ENCODE peak calls at places on chromosomes 16 and 17, in nine cellular contexts. One of them, this sample, is unnamed.
A peak's percentile ranks its signal among the peaks of the same experiment; 100 is the strongest.

GRCh38 chr17:81706757-81707624 is 3.8 kb downstream of the MRPL12 start:
- DNase-seq in myocyte: no peak
- DNase-seq in NCI-H460: no peak
- DNase-seq in lung: no peak
- DNase-seq in HEK293T: no peak
- DNase-seq in RWPE1: no peak
- DNase-seq in NCI-H2081: no peak
- DNase-seq in right cardiac atrium: peak; percentile 47
- DNase-seq in AG04450: no peak
- DNase-seq in this sample: no peak

GRCh38 chr17:43213545-43213944 is 1.9 kb downstream of the TMEM106A start:
- DNase-seq in myocyte: no peak
- DNase-seq in NCI-H460: no peak
- DNase-seq in lung: no peak
- DNase-seq in HEK293T: no peak
- DNase-seq in RWPE1: no peak
- DNase-seq in NCI-H2081: no peak
- DNase-seq in right cardiac atrium: no peak
- DNase-seq in AG04450: no peak
- DNase-seq in this sample: no peak

GRCh38 chr16:4749700-4750257 is 15.4 kb downstream of the DNAAF8 start:
- DNase-seq in myocyte: no peak
- DNase-seq in NCI-H460: no peak
- DNase-seq in lung: no peak
- DNase-seq in HEK293T: no peak
- DNase-seq in RWPE1: no peak
- DNase-seq in NCI-H2081: no peak
- DNase-seq in right cardiac atrium: peak; percentile 6
- DNase-seq in AG04450: no peak
- DNase-seq in this sample: no peak

GRCh38 chr17:75652341-75652740 is 14.6 kb downstream of the RECQL5 start:
- DNase-seq in myocyte: no peak
- DNase-seq in NCI-H460: no peak
- DNase-seq in lung: no peak
- DNase-seq in HEK293T: no peak
- DNase-seq in RWPE1: no peak
- DNase-seq in NCI-H2081: no peak
- DNase-seq in right cardiac atrium: no peak
- DNase-seq in AG04450: no peak
- DNase-seq in this sample: no peak

GRCh38 chr17:78147315-78147998 is 1.3 kb downstream of the C17orf99 start:
- DNase-seq in myocyte: no peak
- DNase-seq in NCI-H460: no peak
- DNase-seq in lung: peak; percentile 76
- DNase-seq in HEK293T: no peak
- DNase-seq in RWPE1: no peak
- DNase-seq in NCI-H2081: no peak
- DNase-seq in right cardiac atrium: no peak
- DNase-seq in AG04450: no peak
- DNase-seq in this sample: peak; percentile 85

GRCh38 chr16:28258571-28258970 is 33.8 kb upstream of the SBK1 start:
- DNase-seq in myocyte: peak; percentile 80
- DNase-seq in NCI-H460: no peak
- DNase-seq in lung: no peak
- DNase-seq in HEK293T: no peak
- DNase-seq in RWPE1: no peak
- DNase-seq in NCI-H2081: no peak
- DNase-seq in right cardiac atrium: peak; percentile 80
- DNase-seq in AG04450: no peak
- DNase-seq in this sample: no peak

GRCh38 chr17:4003501-4004421 is 39.5 kb upstream of the ATP2A3 start:
- DNase-seq in myocyte: no peak
- DNase-seq in NCI-H460: no peak
- DNase-seq in lung: no peak
- DNase-seq in HEK293T: no peak
- DNase-seq in RWPE1: no peak
- DNase-seq in NCI-H2081: no peak
- DNase-seq in right cardiac atrium: peak; percentile 75
- DNase-seq in AG04450: no peak
- DNase-seq in this sample: no peak

GRCh38 chr16:1028524-1029258 is 43.9 kb upstream of the SSTR5 start:
- DNase-seq in myocyte: no peak
- DNase-seq in NCI-H460: no peak
- DNase-seq in lung: no peak
- DNase-seq in HEK293T: no peak
- DNase-seq in RWPE1: no peak
- DNase-seq in NCI-H2081: no peak
- DNase-seq in right cardiac atrium: peak; percentile 64
- DNase-seq in AG04450: no peak
- DNase-seq in this sample: no peak

GRCh38 chr16:70653809-70654771 is 7.7 kb downstream of the IL34 start:
- DNase-seq in myocyte: peak; percentile 91
- DNase-seq in NCI-H460: peak; percentile 77
- DNase-seq in lung: peak; percentile 81
- DNase-seq in HEK293T: peak; percentile 76
- DNase-seq in RWPE1: peak; percentile 66
- DNase-seq in NCI-H2081: peak; percentile 76
- DNase-seq in right cardiac atrium: peak; percentile 89
- DNase-seq in AG04450: peak; percentile 54
- DNase-seq in this sample: peak; percentile 44

GRCh38 chr17:49916854-49917515 is 52.0 kb upstream of the DLX4 start:
- DNase-seq in myocyte: no peak
- DNase-seq in NCI-H460: no peak
- DNase-seq in lung: no peak
- DNase-seq in HEK293T: no peak
- DNase-seq in RWPE1: no peak
- DNase-seq in NCI-H2081: no peak
- DNase-seq in right cardiac atrium: no peak
- DNase-seq in AG04450: no peak
- DNase-seq in this sample: no peak

GRCh38 chr16:57892041-57892440 is 78.9 kb downstream of the CNGB1 start:
- DNase-seq in myocyte: peak; percentile 57
- DNase-seq in NCI-H460: no peak
- DNase-seq in lung: no peak
- DNase-seq in HEK293T: no peak
- DNase-seq in RWPE1: peak; percentile 13
- DNase-seq in NCI-H2081: no peak
- DNase-seq in right cardiac atrium: no peak
- DNase-seq in AG04450: no peak
- DNase-seq in this sample: no peak

GRCh38 chr16:2614761-2615191 is 67.5 kb upstream of the KCTD5 start:
- DNase-seq in myocyte: no peak
- DNase-seq in NCI-H460: no peak
- DNase-seq in lung: no peak
- DNase-seq in HEK293T: no peak
- DNase-seq in RWPE1: no peak
- DNase-seq in NCI-H2081: no peak
- DNase-seq in right cardiac atrium: peak; percentile 9
- DNase-seq in AG04450: no peak
- DNase-seq in this sample: no peak

GRCh38 chr17:76993636-76994035 is 125.4 kb downstream of the MGAT5B start:
- DNase-seq in myocyte: no peak
- DNase-seq in NCI-H460: no peak
- DNase-seq in lung: no peak
- DNase-seq in HEK293T: no peak
- DNase-seq in RWPE1: no peak
- DNase-seq in NCI-H2081: no peak
- DNase-seq in right cardiac atrium: no peak
- DNase-seq in AG04450: no peak
- DNase-seq in this sample: no peak

GRCh38 chr16:30956601-30957455 is 726 bp upstream of the SETD1A start:
- DNase-seq in myocyte: peak; percentile 87
- DNase-seq in NCI-H460: peak; percentile 77
- DNase-seq in lung: peak; percentile 87
- DNase-seq in HEK293T: peak; percentile 94
- DNase-seq in RWPE1: peak; percentile 89
- DNase-seq in NCI-H2081: peak; percentile 42
- DNase-seq in right cardiac atrium: peak; percentile 94
- DNase-seq in AG04450: no peak
- DNase-seq in this sample: no peak

GRCh38 chr16:68190745-68191510 is 45.0 kb downstream of the ESRP2 start:
- DNase-seq in myocyte: no peak
- DNase-seq in NCI-H460: no peak
- DNase-seq in lung: no peak
- DNase-seq in HEK293T: no peak
- DNase-seq in RWPE1: no peak
- DNase-seq in NCI-H2081: no peak
- DNase-seq in right cardiac atrium: no peak
- DNase-seq in AG04450: no peak
- DNase-seq in this sample: no peak

GRCh38 chr16:17359778-17360177 is 111.0 kb downstream of the XYLT1 start:
- DNase-seq in myocyte: peak; percentile 60
- DNase-seq in NCI-H460: no peak
- DNase-seq in lung: no peak
- DNase-seq in HEK293T: no peak
- DNase-seq in RWPE1: no peak
- DNase-seq in NCI-H2081: no peak
- DNase-seq in right cardiac atrium: no peak
- DNase-seq in AG04450: no peak
- DNase-seq in this sample: no peak

GRCh38 chr17:82775033-82775823 is 23.4 kb downstream of the TBCD start:
- DNase-seq in myocyte: peak; percentile 29
- DNase-seq in NCI-H460: peak; percentile 40
- DNase-seq in lung: peak; percentile 64
- DNase-seq in HEK293T: peak; percentile 87
- DNase-seq in RWPE1: peak; percentile 81
- DNase-seq in NCI-H2081: peak; percentile 65
- DNase-seq in right cardiac atrium: peak; percentile 90
- DNase-seq in AG04450: no peak
- DNase-seq in this sample: no peak

GRCh38 chr17:79014158-79014758 is 4.7 kb upstream of the CANT1 start:
- DNase-seq in myocyte: no peak
- DNase-seq in NCI-H460: no peak
- DNase-seq in lung: no peak
- DNase-seq in HEK293T: no peak
- DNase-seq in RWPE1: no peak
- DNase-seq in NCI-H2081: no peak
- DNase-seq in right cardiac atrium: no peak
- DNase-seq in AG04450: no peak
- DNase-seq in this sample: no peak

GRCh38 chr17:57784226-57784895 is 39.3 kb upstream of the CCDC182 start:
- DNase-seq in myocyte: no peak
- DNase-seq in NCI-H460: no peak
- DNase-seq in lung: no peak
- DNase-seq in HEK293T: no peak
- DNase-seq in RWPE1: no peak
- DNase-seq in NCI-H2081: no peak
- DNase-seq in right cardiac atrium: no peak
- DNase-seq in AG04450: no peak
- DNase-seq in this sample: no peak

GRCh38 chr17:18197535-18198194 is 14.0 kb downstream of the ALKBH5 start:
- DNase-seq in myocyte: peak; percentile 60
- DNase-seq in NCI-H460: no peak
- DNase-seq in lung: no peak
- DNase-seq in HEK293T: no peak
- DNase-seq in RWPE1: no peak
- DNase-seq in NCI-H2081: no peak
- DNase-seq in right cardiac atrium: no peak
- DNase-seq in AG04450: no peak
- DNase-seq in this sample: no peak

GRCh38 chr17:29549169-29549935 is 17.5 kb downstream of the ABHD15 start:
- DNase-seq in myocyte: peak; percentile 18
- DNase-seq in NCI-H460: no peak
- DNase-seq in lung: no peak
- DNase-seq in HEK293T: no peak
- DNase-seq in RWPE1: no peak
- DNase-seq in NCI-H2081: no peak
- DNase-seq in right cardiac atrium: no peak
- DNase-seq in AG04450: no peak
- DNase-seq in this sample: no peak

GRCh38 chr16:89314357-89314756 is 96.9 kb downstream of the ZNF778 start:
- DNase-seq in myocyte: no peak
- DNase-seq in NCI-H460: no peak
- DNase-seq in lung: no peak
- DNase-seq in HEK293T: no peak
- DNase-seq in RWPE1: no peak
- DNase-seq in NCI-H2081: no peak
- DNase-seq in right cardiac atrium: peak; percentile 59
- DNase-seq in AG04450: no peak
- DNase-seq in this sample: no peak

GRCh38 chr17:50279181-50279526 is 4.9 kb downstream of the TMEM92 start:
- DNase-seq in myocyte: peak; percentile 47
- DNase-seq in NCI-H460: no peak
- DNase-seq in lung: no peak
- DNase-seq in HEK293T: no peak
- DNase-seq in RWPE1: peak; percentile 79
- DNase-seq in NCI-H2081: no peak
- DNase-seq in right cardiac atrium: no peak
- DNase-seq in AG04450: no peak
- DNase-seq in this sample: no peak

GRCh38 chr16:70553645-70554044 is 30.0 kb downstream of the SF3B3 start:
- DNase-seq in myocyte: peak; percentile 25
- DNase-seq in NCI-H460: no peak
- DNase-seq in lung: no peak
- DNase-seq in HEK293T: no peak
- DNase-seq in RWPE1: no peak
- DNase-seq in NCI-H2081: no peak
- DNase-seq in right cardiac atrium: no peak
- DNase-seq in AG04450: peak; percentile 85
- DNase-seq in this sample: no peak

GRCh38 chr17:64410750-64411490 is 20.3 kb upstream of the PECAM1 start:
- DNase-seq in myocyte: no peak
- DNase-seq in NCI-H460: no peak
- DNase-seq in lung: no peak
- DNase-seq in HEK293T: no peak
- DNase-seq in RWPE1: no peak
- DNase-seq in NCI-H2081: no peak
- DNase-seq in right cardiac atrium: no peak
- DNase-seq in AG04450: no peak
- DNase-seq in this sample: no peak

GRCh38 chr16:18983565-18984424 is at the start of gene TMC7:
- DNase-seq in myocyte: peak; percentile 94
- DNase-seq in NCI-H460: peak; percentile 90
- DNase-seq in lung: peak; percentile 88
- DNase-seq in HEK293T: peak; percentile 90
- DNase-seq in RWPE1: peak; percentile 86
- DNase-seq in NCI-H2081: peak; percentile 85
- DNase-seq in right cardiac atrium: peak; percentile 88
- DNase-seq in AG04450: peak; percentile 50
- DNase-seq in this sample: no peak

GRCh38 chr16:9438991-9439390 is 347.5 kb downstream of the HAPSTR1 start:
- DNase-seq in myocyte: no peak
- DNase-seq in NCI-H460: no peak
- DNase-seq in lung: no peak
- DNase-seq in HEK293T: no peak
- DNase-seq in RWPE1: no peak
- DNase-seq in NCI-H2081: no peak
- DNase-seq in right cardiac atrium: no peak
- DNase-seq in AG04450: no peak
- DNase-seq in this sample: no peak

GRCh38 chr16:83992624-83993023 is 24.6 kb downstream of the NECAB2 start:
- DNase-seq in myocyte: peak; percentile 67
- DNase-seq in NCI-H460: no peak
- DNase-seq in lung: no peak
- DNase-seq in HEK293T: no peak
- DNase-seq in RWPE1: no peak
- DNase-seq in NCI-H2081: no peak
- DNase-seq in right cardiac atrium: peak; percentile 66
- DNase-seq in AG04450: peak; percentile 11
- DNase-seq in this sample: no peak

GRCh38 chr16:11016993-11017392 is 72.6 kb downstream of the CLEC16A start:
- DNase-seq in myocyte: peak; percentile 71
- DNase-seq in NCI-H460: no peak
- DNase-seq in lung: peak; percentile 60
- DNase-seq in HEK293T: no peak
- DNase-seq in RWPE1: peak; percentile 84
- DNase-seq in NCI-H2081: no peak
- DNase-seq in right cardiac atrium: peak; percentile 77
- DNase-seq in AG04450: no peak
- DNase-seq in this sample: no peak

GRCh38 chr17:80946449-80946848 is 45.2 kb upstream of the CHMP6 start:
- DNase-seq in myocyte: no peak
- DNase-seq in NCI-H460: no peak
- DNase-seq in lung: no peak
- DNase-seq in HEK293T: no peak
- DNase-seq in RWPE1: no peak
- DNase-seq in NCI-H2081: no peak
- DNase-seq in right cardiac atrium: peak; percentile 8
- DNase-seq in AG04450: no peak
- DNase-seq in this sample: no peak

This sample was measured in GM12878.